ENCODE peak calls at places on chromosomes 4 and X, in eight cellular contexts. One of them, this sample, is unnamed.

GRCh38 chr4:152512483-152512882 is 23.4 kb downstream of the FBXW7 start:
- DNase-seq in heart left ventricle: no peak
- DNase-seq in IMR-90: no peak
- DNase-seq in A549: no peak
- DNase-seq in tibial nerve: no peak
- DNase-seq in GM12891: no peak
- DNase-seq in ovary: no peak
- DNase-seq in prostate gland: no peak
- DNase-seq in this sample: no peak

GRCh38 chr4:137956256-137956655 is 285.9 kb downstream of the SLC7A11 start:
- DNase-seq in heart left ventricle: no peak
- DNase-seq in IMR-90: peak
- DNase-seq in A549: no peak
- DNase-seq in tibial nerve: no peak
- DNase-seq in GM12891: no peak
- DNase-seq in ovary: no peak
- DNase-seq in prostate gland: no peak
- DNase-seq in this sample: no peak

GRCh38 chr4:148054275-148054674 is 322.4 kb downstream of the ARHGAP10 start:
- DNase-seq in heart left ventricle: no peak
- DNase-seq in IMR-90: no peak
- DNase-seq in A549: no peak
- DNase-seq in tibial nerve: no peak
- DNase-seq in GM12891: no peak
- DNase-seq in ovary: no peak
- DNase-seq in prostate gland: no peak
- DNase-seq in this sample: no peak

GRCh38 chr4:40322853-40323252 is 12.3 kb upstream of the CHRNA9 start:
- DNase-seq in heart left ventricle: no peak
- DNase-seq in IMR-90: no peak
- DNase-seq in A549: no peak
- DNase-seq in tibial nerve: no peak
- DNase-seq in GM12891: no peak
- DNase-seq in ovary: no peak
- DNase-seq in prostate gland: no peak
- DNase-seq in this sample: peak

GRCh38 chr4:143711543-143712159 is 11.2 kb upstream of the FREM3 start:
- DNase-seq in heart left ventricle: no peak
- DNase-seq in IMR-90: no peak
- DNase-seq in A549: no peak
- DNase-seq in tibial nerve: no peak
- DNase-seq in GM12891: no peak
- DNase-seq in ovary: no peak
- DNase-seq in prostate gland: no peak
- DNase-seq in this sample: no peak

GRCh38 chr4:46270986-46271596 is 118.8 kb downstream of the GABRA2 start:
- DNase-seq in heart left ventricle: no peak
- DNase-seq in IMR-90: peak
- DNase-seq in A549: no peak
- DNase-seq in tibial nerve: peak
- DNase-seq in GM12891: no peak
- DNase-seq in ovary: no peak
- DNase-seq in prostate gland: no peak
- DNase-seq in this sample: no peak

GRCh38 chrX:70439016-70439415 is 5.6 kb upstream of the DLG3 start:
- DNase-seq in heart left ventricle: no peak
- DNase-seq in IMR-90: no peak
- DNase-seq in A549: no peak
- DNase-seq in tibial nerve: no peak
- DNase-seq in GM12891: no peak
- DNase-seq in ovary: no peak
- DNase-seq in prostate gland: no peak
- DNase-seq in this sample: no peak

GRCh38 chr4:179762840-179763239 is 2320.6 kb upstream of the AGA start:
- DNase-seq in heart left ventricle: no peak
- DNase-seq in IMR-90: no peak
- DNase-seq in A549: no peak
- DNase-seq in tibial nerve: no peak
- DNase-seq in GM12891: no peak
- DNase-seq in ovary: no peak
- DNase-seq in prostate gland: no peak
- DNase-seq in this sample: no peak

GRCh38 chrX:36957425-36958328 is 50.5 kb upstream of the FAM47C start:
- DNase-seq in heart left ventricle: no peak
- DNase-seq in IMR-90: no peak
- DNase-seq in A549: peak
- DNase-seq in tibial nerve: no peak
- DNase-seq in GM12891: no peak
- DNase-seq in ovary: no peak
- DNase-seq in prostate gland: peak
- DNase-seq in this sample: no peak

GRCh38 chr4:64538219-64538618 is 129.0 kb upstream of the TECRL start:
- DNase-seq in heart left ventricle: no peak
- DNase-seq in IMR-90: no peak
- DNase-seq in A549: no peak
- DNase-seq in tibial nerve: no peak
- DNase-seq in GM12891: no peak
- DNase-seq in ovary: no peak
- DNase-seq in prostate gland: no peak
- DNase-seq in this sample: no peak

GRCh38 chr4:155604718-155605601 is 61.7 kb upstream of the GUCY1A1 start:
- DNase-seq in heart left ventricle: no peak
- DNase-seq in IMR-90: peak
- DNase-seq in A549: no peak
- DNase-seq in tibial nerve: peak
- DNase-seq in GM12891: no peak
- DNase-seq in ovary: no peak
- DNase-seq in prostate gland: peak
- DNase-seq in this sample: no peak

GRCh38 chr4:120769227-120769626 is 153.3 kb downstream of the PRDM5 start:
- DNase-seq in heart left ventricle: no peak
- DNase-seq in IMR-90: peak
- DNase-seq in A549: no peak
- DNase-seq in tibial nerve: no peak
- DNase-seq in GM12891: no peak
- DNase-seq in ovary: peak
- DNase-seq in prostate gland: no peak
- DNase-seq in this sample: no peak

GRCh38 chr4:136651932-136652331 is 880.4 kb downstream of the PCDH18 start:
- DNase-seq in heart left ventricle: no peak
- DNase-seq in IMR-90: peak
- DNase-seq in A549: no peak
- DNase-seq in tibial nerve: no peak
- DNase-seq in GM12891: no peak
- DNase-seq in ovary: no peak
- DNase-seq in prostate gland: no peak
- DNase-seq in this sample: no peak

GRCh38 chrX:989959-990510 is 222.4 kb downstream of the CRLF2 start:
- DNase-seq in heart left ventricle: peak
- DNase-seq in IMR-90: peak
- DNase-seq in A549: peak
- DNase-seq in tibial nerve: peak
- DNase-seq in GM12891: no peak
- DNase-seq in ovary: peak
- DNase-seq in prostate gland: no peak
- DNase-seq in this sample: peak

GRCh38 chr4:183098723-183099536 is at the start of gene WWC2:
- DNase-seq in heart left ventricle: peak
- DNase-seq in IMR-90: peak
- DNase-seq in A549: peak
- DNase-seq in tibial nerve: peak
- DNase-seq in GM12891: peak
- DNase-seq in ovary: peak
- DNase-seq in prostate gland: peak
- DNase-seq in this sample: peak
- TF ChIP-seq POLR2A in heart left ventricle: peak
- TF ChIP-seq POLR2A in IMR-90: peak
- TF ChIP-seq POLR2A in A549: peak
- TF ChIP-seq POLR2A in tibial nerve: peak
- TF ChIP-seq POLR2A in GM12891: no peak
- TF ChIP-seq POLR2A in ovary: peak
- TF ChIP-seq POLR2A in prostate gland: peak
- TF ChIP-seq POLR2A in this sample: peak

DNA sequence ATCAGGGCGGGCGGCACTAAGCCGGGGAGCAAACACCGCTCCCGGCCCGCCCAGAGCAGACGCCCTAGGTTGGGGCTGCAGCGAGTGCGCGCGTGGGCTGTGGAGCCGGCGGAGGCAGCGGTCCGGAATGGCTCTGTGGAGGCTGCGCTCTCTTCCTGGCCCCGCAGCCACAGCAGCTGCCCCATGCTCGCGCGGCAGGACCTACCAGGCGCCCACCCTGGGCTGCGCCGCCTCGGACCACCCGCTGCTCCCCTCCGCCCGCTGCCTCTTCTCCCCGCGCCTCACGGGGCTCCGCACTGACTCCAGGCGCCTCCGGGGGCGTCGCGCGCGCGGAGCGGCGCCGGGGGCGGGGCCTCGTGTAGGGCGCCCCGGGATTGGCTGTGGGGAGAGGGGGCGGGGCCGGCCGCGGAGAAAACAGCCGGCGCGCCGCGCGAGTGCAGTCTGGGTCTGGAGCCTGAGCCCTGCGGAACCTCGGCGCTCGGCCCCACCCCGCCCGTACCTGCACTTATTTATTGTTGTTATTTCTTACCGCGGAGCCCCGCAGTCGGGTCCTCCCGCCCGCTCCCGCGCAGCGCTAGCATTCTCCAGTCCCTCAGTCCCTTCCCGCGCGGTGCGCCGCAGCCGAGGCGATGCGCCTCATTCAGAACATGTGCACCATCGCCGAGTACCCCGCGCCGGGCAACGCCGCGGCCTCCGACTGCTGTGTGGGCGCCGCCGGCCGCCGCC is at the start of gene RASL11B:
- DNase-seq in heart left ventricle: peak
- DNase-seq in IMR-90: peak
- DNase-seq in A549: peak
- DNase-seq in tibial nerve: peak
- DNase-seq in GM12891: peak
- DNase-seq in ovary: peak
- DNase-seq in prostate gland: peak
- DNase-seq in this sample: peak
- TF ChIP-seq POLR2A in heart left ventricle: peak
- TF ChIP-seq POLR2A in IMR-90: no peak
- TF ChIP-seq POLR2A in A549: peak
- TF ChIP-seq POLR2A in tibial nerve: peak
- TF ChIP-seq POLR2A in GM12891: no peak
- TF ChIP-seq POLR2A in ovary: peak
- TF ChIP-seq POLR2A in prostate gland: peak
- TF ChIP-seq POLR2A in this sample: peak

GRCh38 chr4:69763233-69763632 is 2.8 kb upstream of the SULT1B1 start:
- DNase-seq in heart left ventricle: no peak
- DNase-seq in IMR-90: no peak
- DNase-seq in A549: no peak
- DNase-seq in tibial nerve: no peak
- DNase-seq in GM12891: no peak
- DNase-seq in ovary: no peak
- DNase-seq in prostate gland: no peak
- DNase-seq in this sample: no peak

GRCh38 chr4:69759189-69759604 is 1.2 kb downstream of the SULT1B1 start:
- DNase-seq in heart left ventricle: no peak
- DNase-seq in IMR-90: no peak
- DNase-seq in A549: no peak
- DNase-seq in tibial nerve: no peak
- DNase-seq in GM12891: no peak
- DNase-seq in ovary: no peak
- DNase-seq in prostate gland: no peak
- DNase-seq in this sample: no peak

GRCh38 chr4:69764311-69764710 is 3.9 kb upstream of the SULT1B1 start:
- DNase-seq in heart left ventricle: no peak
- DNase-seq in IMR-90: no peak
- DNase-seq in A549: no peak
- DNase-seq in tibial nerve: no peak
- DNase-seq in GM12891: no peak
- DNase-seq in ovary: no peak
- DNase-seq in prostate gland: no peak
- DNase-seq in this sample: no peak

GRCh38 chr4:69757464-69757863 is 3.0 kb downstream of the SULT1B1 start:
- DNase-seq in heart left ventricle: no peak
- DNase-seq in IMR-90: no peak
- DNase-seq in A549: no peak
- DNase-seq in tibial nerve: no peak
- DNase-seq in GM12891: no peak
- DNase-seq in ovary: no peak
- DNase-seq in prostate gland: no peak
- DNase-seq in this sample: no peak

DNA sequence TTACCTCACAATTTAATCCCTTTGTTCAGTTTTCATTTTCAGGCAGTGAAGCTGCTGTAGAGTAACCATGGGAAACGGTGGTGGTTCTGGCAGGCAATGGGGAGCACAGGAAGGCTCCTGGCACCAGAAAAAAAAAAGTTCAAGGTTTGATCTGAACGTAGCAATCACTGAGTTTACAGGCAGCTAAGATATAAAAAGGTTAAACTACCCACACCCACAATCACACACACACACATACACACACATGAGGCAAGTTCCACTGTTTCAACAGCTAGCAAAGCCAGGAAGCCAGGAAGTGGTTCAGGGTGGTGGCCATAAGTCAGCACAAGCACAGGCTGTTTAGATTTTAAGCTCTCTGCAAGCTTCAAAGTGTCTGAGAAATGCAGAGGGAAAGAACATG is at the start of gene SULT1B1:
- DNase-seq in heart left ventricle: no peak
- DNase-seq in IMR-90: peak
- DNase-seq in A549: no peak
- DNase-seq in tibial nerve: peak
- DNase-seq in GM12891: no peak
- DNase-seq in ovary: no peak
- DNase-seq in prostate gland: no peak
- DNase-seq in this sample: no peak
- TF ChIP-seq POLR2A in heart left ventricle: no peak
- TF ChIP-seq POLR2A in IMR-90: no peak
- TF ChIP-seq POLR2A in A549: no peak
- TF ChIP-seq POLR2A in tibial nerve: no peak
- TF ChIP-seq POLR2A in GM12891: no peak
- TF ChIP-seq POLR2A in ovary: no peak
- TF ChIP-seq POLR2A in prostate gland: no peak
- TF ChIP-seq POLR2A in this sample: no peak

DNA sequence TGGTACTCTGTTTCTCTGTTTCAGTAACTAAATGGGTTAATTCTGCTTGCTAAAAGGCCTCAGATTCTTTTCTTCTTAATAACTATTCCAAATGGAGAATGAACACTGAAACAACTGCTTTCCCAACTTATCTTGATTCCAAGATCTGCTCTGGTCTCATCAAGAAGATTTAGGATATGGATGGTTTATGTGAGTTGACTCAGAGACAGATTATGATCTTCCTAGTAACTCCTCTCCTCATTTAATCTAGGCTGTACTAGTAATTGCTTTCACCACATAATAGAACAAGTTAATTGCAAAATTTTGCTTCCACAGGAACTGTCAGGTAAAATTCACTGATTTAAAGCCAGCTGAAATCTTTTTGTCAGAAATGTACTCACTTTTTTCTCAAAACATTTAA is 537.1 kb downstream of the GRID2 start:
- DNase-seq in heart left ventricle: no peak
- DNase-seq in IMR-90: no peak
- DNase-seq in A549: no peak
- DNase-seq in tibial nerve: no peak
- DNase-seq in GM12891: no peak
- DNase-seq in ovary: no peak
- DNase-seq in prostate gland: no peak
- DNase-seq in this sample: no peak
- TF ChIP-seq POLR2A in heart left ventricle: no peak
- TF ChIP-seq POLR2A in IMR-90: no peak
- TF ChIP-seq POLR2A in A549: no peak
- TF ChIP-seq POLR2A in tibial nerve: no peak
- TF ChIP-seq POLR2A in GM12891: no peak
- TF ChIP-seq POLR2A in ovary: no peak
- TF ChIP-seq POLR2A in prostate gland: no peak
- TF ChIP-seq POLR2A in this sample: no peak